ENCODE peak calls at places on chromosome 18, in four cellular contexts. T is stimulated activated CD4-positive, alpha-beta T cell treated with anti-CD3 and anti-CD28 coated beads, Interleukin-2, amount 100 ng/mL, for 48 hours; Z is mesenteric fat pad; H is OCI-LY7. K is an unnamed sample.

GRCh38 chr18:57027190-57027708 is 119.6 kb upstream of the BOD1L2 start:
- DNase-seq in T (no peak), Z (no peak), H (no peak), K (no peak)

GRCh38 chr18:58541789-58542425 is 87.0 kb downstream of the ALPK2 start:
- DNase-seq in T (no peak), Z (no peak), H (no peak), K (peak)

GRCh38 chr18:33820517-33821368 is 242.7 kb downstream of the ASXL3 start:
- DNase-seq in T (no peak), Z (no peak), H (no peak), K (no peak)

GRCh38 chr18:26566874-26567273 is 18.5 kb upstream of the KCTD1 start:
- DNase-seq in T (no peak), Z (no peak), H (no peak), K (no peak)

GRCh38 chr18:37684183-37684582 is 118.6 kb upstream of the CELF4 start:
- DNase-seq in T (no peak), Z (no peak), H (no peak), K (no peak)

GRCh38 chr18:1585881-1586488 is 681.3 kb downstream of the ADCYAP1 start:
- DNase-seq in T (no peak), Z (no peak), H (peak), K (peak)

GRCh38 chr18:23281626-23282436 is 146.5 kb downstream of the CABLES1 start:
- DNase-seq in T (no peak), Z (no peak), H (no peak), K (peak)

GRCh38 chr18:69935319-69936190 is 12.1 kb downstream of the CD226 start:
- DNase-seq in T (peak), Z (no peak), H (no peak), K (no peak)

GRCh38 chr18:68520406-68521075 is 194.4 kb downstream of the TMX3 start:
- DNase-seq in T (no peak), Z (no peak), H (no peak), K (no peak)

GRCh38 chr18:79802298-79802697 is 4.6 kb downstream of the KCNG2 start:
- DNase-seq in T (no peak), Z (peak), H (no peak), K (no peak)

GRCh38 chr18:63290456-63291200 is 28.9 kb downstream of the BCL2 start:
- DNase-seq in T (no peak), Z (no peak), H (no peak), K (no peak)

GRCh38 chr18:12589419-12589818 is 68.5 kb downstream of the SPIRE1 start:
- DNase-seq in T (no peak), Z (no peak), H (no peak), K (no peak)

GRCh38 chr18:74139888-74140287 is 7.7 kb downstream of the FBXO15 start:
- DNase-seq in T (peak), Z (no peak), H (no peak), K (no peak)

GRCh38 chr18:78670778-78671405 is 308.7 kb upstream of the SALL3 start:
- DNase-seq in T (no peak), Z (peak), H (no peak), K (no peak)

GRCh38 chr18:332007-332406 is 64.2 kb upstream of the THOC1 start:
- DNase-seq in T (no peak), Z (no peak), H (no peak), K (no peak)

GRCh38 chr18:67232406-67232805 is 284.1 kb downstream of the DSEL start:
- DNase-seq in T (no peak), Z (no peak), H (no peak), K (no peak)

GRCh38 chr18:58034370-58034769 is 9.7 kb upstream of the NEDD4L start:
- DNase-seq in T (no peak), Z (no peak), H (no peak), K (no peak)

GRCh38 chr18:49797995-49798394 is 15.3 kb downstream of the ACAA2 start:
- DNase-seq in T (no peak), Z (no peak), H (no peak), K (no peak)

GRCh38 chr18:29218101-29218500 is 1041.2 kb upstream of the CDH2 start:
- DNase-seq in T (no peak), Z (no peak), H (no peak), K (no peak)

GRCh38 chr18:36186461-36187137 is 698 bp upstream of the MOCOS start:
- DNase-seq in T (no peak), Z (peak), H (no peak), K (peak)

GRCh38 chr18:26813043-26813442 is 52.5 kb downstream of the AQP4 start:
- DNase-seq in T (no peak), Z (no peak), H (peak), K (no peak)

GRCh38 chr18:43013489-43013888 is 102.0 kb downstream of the RIT2 start:
- DNase-seq in T (no peak), Z (no peak), H (no peak), K (no peak)

GRCh38 chr18:79528846-79529245 is 133.1 kb downstream of the NFATC1 start:
- DNase-seq in T (peak), Z (peak), H (peak), K (peak)

GRCh38 chr18:12520442-12520992 is 112.8 kb downstream of the PRELID3A start:
- DNase-seq in T (no peak), Z (no peak), H (no peak), K (no peak)

GRCh38 chr18:77170850-77171410 is 38.3 kb upstream of the MBP start:
- DNase-seq in T (no peak), Z (no peak), H (no peak), K (no peak)

GRCh38 chr18:6058941-6059340 is 163.6 kb upstream of the TMEM200C start:
- DNase-seq in T (no peak), Z (no peak), H (no peak), K (no peak)

GRCh38 chr18:67519582-67519981 is 3.1 kb upstream of the DSEL start:
- DNase-seq in T (no peak), Z (no peak), H (no peak), K (no peak)

GRCh38 chr18:48300463-48300961 is 108.7 kb downstream of the ZBTB7C start:
- DNase-seq in T (no peak), Z (peak), H (peak), K (no peak)

GRCh38 chr18:77899972-77900754 is 650.5 kb downstream of the GALR1 start:
- DNase-seq in T (peak), Z (no peak), H (no peak), K (peak)

GRCh38 chr18:22026889-22027288 is 142.5 kb upstream of the GATA6 start:
- DNase-seq in T (no peak), Z (peak), H (no peak), K (no peak)

GRCh38 chr18:48100168-48100495 is 169.7 kb upstream of the SMAD2 start:
- DNase-seq in T (no peak), Z (no peak), H (no peak), K (no peak)

GRCh38 chr18:55401638-55402191 is 186.3 kb downstream of the TCF4 start:
- DNase-seq in T (no peak), Z (no peak), H (no peak), K (no peak)

GRCh38 chr18:25538175-25538922 is 186.4 kb upstream of the ZNF521 start:
- DNase-seq in T (no peak), Z (no peak), H (no peak), K (no peak)

GRCh38 chr18:77044866-77045664 is 87.5 kb downstream of the MBP start:
- DNase-seq in T (no peak), Z (no peak), H (peak), K (no peak)

GRCh38 chr18:10750386-10751035 is 224.7 kb downstream of the NAPG start:
- DNase-seq in T (no peak), Z (no peak), H (no peak), K (no peak)

GRCh38 chr18:72652990-72653593 is 109.0 kb upstream of the CBLN2 start:
- DNase-seq in T (peak), Z (no peak), H (peak), K (peak)

GRCh38 chr18:63878343-63878742 is 9.2 kb upstream of the SERPINB2 start:
- DNase-seq in T (no peak), Z (no peak), H (no peak), K (no peak)

GRCh38 chr18:35571138-35571537 is 10.4 kb upstream of the GALNT1 start:
- DNase-seq in T (no peak), Z (no peak), H (no peak), K (no peak)

GRCh38 chr18:43572165-43572564 is 294.9 kb upstream of the SYT4 start:
- DNase-seq in T (no peak), Z (no peak), H (no peak), K (no peak)